ENCODE peak calls at places on chromosomes 2 and 18, in five cellular contexts. L is GM12891, V is hypothalamus, Z is fibroblast of villous mesenchyme, G is tibial artery. M is an unnamed sample.

GRCh38 chr2:43196773-43197567 is 29.4 kb downstream of the ZFP36L2 start:
- DNase-seq in L (no peak), V (no peak), Z (no peak), G (no peak), M (no peak)

GRCh38 chr18:24011095-24011917 is 3.2 kb upstream of the TTC39C start:
- DNase-seq in L (no peak), V (no peak), Z (no peak), G (no peak), M (no peak)

GRCh38 chr2:98702127-98702802 is 28.7 kb downstream of the MGAT4A start:
- DNase-seq in L (no peak), V (peak), Z (no peak), G (peak), M (no peak)

GRCh38 chr2:102142829-102143449 is 393 bp downstream of the IL1R1 start:
- DNase-seq in L (no peak), V (no peak), Z (peak), G (no peak), M (no peak)

GRCh38 chr18:3901811-3902210 is 451.8 kb downstream of the TGIF1 start:
- DNase-seq in L (no peak), V (no peak), Z (no peak), G (no peak), M (no peak)

GRCh38 chr2:134359367-134360081 is 105.7 kb downstream of the MGAT5 start:
- DNase-seq in L (no peak), V (no peak), Z (peak), G (no peak), M (no peak)

GRCh38 chr2:178190938-178191910 is 3.1 kb upstream of the OSBPL6 start:
- DNase-seq in L (no peak), V (no peak), Z (no peak), G (no peak), M (no peak)

GRCh38 chr2:9138507-9139085 is 68.0 kb upstream of the ASAP2 start:
- DNase-seq in L (no peak), V (no peak), Z (no peak), G (no peak), M (no peak)

GRCh38 chr2:240200230-240201051 is 60.0 kb upstream of the OTOS start:
- DNase-seq in L (no peak), V (no peak), Z (peak), G (peak), M (no peak)

GRCh38 chr18:23723121-23723520 is 33.9 kb downstream of the LAMA3 start:
- DNase-seq in L (no peak), V (no peak), Z (peak), G (no peak), M (no peak)

GRCh38 chr2:205770557-205770956 is 88.3 kb downstream of the NRP2 start:
- DNase-seq in L (no peak), V (no peak), Z (peak), G (no peak), M (no peak)

GRCh38 chr2:62038980-62039771 is 133.7 kb downstream of the COMMD1 start:
- DNase-seq in L (peak), V (no peak), Z (peak), G (no peak), M (peak)

GRCh38 chr2:46095821-46096220 is 201.4 kb upstream of the EPAS1 start:
- DNase-seq in L (no peak), V (no peak), Z (peak), G (no peak), M (no peak)

GRCh38 chr2:8620611-8621382 is 61.1 kb upstream of the ID2 start:
- DNase-seq in L (no peak), V (no peak), Z (peak), G (no peak), M (no peak)

GRCh38 chr2:64934530-64934929 is 54.7 kb upstream of the SLC1A4 start:
- DNase-seq in L (no peak), V (no peak), Z (no peak), G (no peak), M (no peak)

GRCh38 chr2:67842375-67842959 is 220.3 kb downstream of the C1D start:
- DNase-seq in L (no peak), V (no peak), Z (no peak), G (no peak), M (no peak)

GRCh38 chr2:108604196-108604595 is 69.9 kb downstream of the LIMS1 start:
- DNase-seq in L (no peak), V (no peak), Z (no peak), G (no peak), M (no peak)

GRCh38 chr2:118911936-118912335 is 30.1 kb upstream of the MARCO start:
- DNase-seq in L (no peak), V (no peak), Z (no peak), G (no peak), M (no peak)

GRCh38 chr2:17318013-17318412 is 200.2 kb downstream of the RAD51AP2 start:
- DNase-seq in L (no peak), V (no peak), Z (peak), G (no peak), M (no peak)

GRCh38 chr2:58056201-58056916 is 9.8 kb downstream of the VRK2 start:
- DNase-seq in L (no peak), V (no peak), Z (no peak), G (no peak), M (no peak)

GRCh38 chr18:22523481-22523880 is 105.8 kb upstream of the CTAGE1 start:
- DNase-seq in L (no peak), V (no peak), Z (no peak), G (no peak), M (no peak)

GRCh38 chr2:45180784-45181183 is 171.5 kb upstream of the SIX2 start:
- DNase-seq in L (no peak), V (no peak), Z (no peak), G (no peak), M (no peak)

GRCh38 chr2:173218331-173219056 is 136.2 kb upstream of the CDCA7 start:
- DNase-seq in L (no peak), V (no peak), Z (peak), G (no peak), M (no peak)

GRCh38 chr2:160433466-160434172 is 60.0 kb downstream of the RBMS1 start:
- DNase-seq in L (no peak), V (no peak), Z (peak), G (no peak), M (no peak)

GRCh38 chr18:67104700-67105284 is 411.7 kb downstream of the DSEL start:
- DNase-seq in L (no peak), V (peak), Z (peak), G (no peak), M (no peak)

M was measured in CD14-positive monocyte.